ENCODE peak calls at places on chromosomes 6 and 20, in four cellular contexts. G is Jurkat, Clone E6-1; Z is T-helper 2 cell; V is Right ventricle myocardium superior. L is an unnamed sample.

GRCh38 chr6:151443911-151444621 is 7.9 kb downstream of the RMND1 start:
- DNase-seq in G (no peak), Z (no peak), V (no peak), L (no peak)

GRCh38 chr6:117072134-117072533 is 193.2 kb upstream of the VGLL2 start:
- DNase-seq in G (no peak), Z (no peak), V (peak), L (no peak)

GRCh38 chr20:57200882-57201723 is 65.3 kb downstream of the BMP7 start:
- DNase-seq in G (no peak), Z (no peak), V (no peak), L (no peak)

GRCh38 chr20:24962510-24962909 is 13.4 kb downstream of the CST7 start:
- DNase-seq in G (no peak), Z (no peak), V (no peak), L (no peak)

GRCh38 chr20:32465092-32465900 is 107.2 kb downstream of the ASXL1 start:
- DNase-seq in G (no peak), Z (no peak), V (peak), L (no peak)

GRCh38 chr20:35939264-35939663 is 15.0 kb downstream of the SCAND1 start:
- DNase-seq in G (no peak), Z (no peak), V (no peak), L (no peak)

GRCh38 chr6:13655700-13656099 is 40.6 kb downstream of the NOL7 start:
- DNase-seq in G (no peak), Z (no peak), V (no peak), L (no peak)

GRCh38 chr6:190596-191395 is 101.5 kb upstream of the DUSP22 start:
- DNase-seq in G (no peak), Z (peak), V (no peak), L (no peak)

GRCh38 chr20:60446273-60447111 is 488.3 kb downstream of the CDH26 start:
- DNase-seq in G (peak), Z (peak), V (no peak), L (no peak)

GRCh38 chr6:165920896-165921671 is 246.6 kb downstream of the TBXT start:
- DNase-seq in G (no peak), Z (no peak), V (no peak), L (no peak)

GRCh38 chr6:41733707-41734665 is 1.4 kb downstream of the TFEB start:
- DNase-seq in G (peak), Z (peak), V (peak), L (peak)

L was measured in retina.